ENCODE peak calls at places on chromosomes 13 and 19, in seven cellular contexts. A, S, C, N, G, X and B are unnamed samples.

GRCh38 chr13:98556968-98557591 is 19.8 kb downstream of the STK24 start:
- DNase-seq in N (peak), C (peak), S (no peak), A (no peak), G (peak), X (no peak), B (peak)

GRCh38 chr13:97133955-97134354 is 88.2 kb upstream of the MBNL2 start:
- DNase-seq in A (no peak), N (no peak), C (no peak), G (no peak), S (no peak), X (no peak), B (no peak)

GRCh38 chr13:111951982-111952565 is 114.9 kb upstream of the SOX1 start:
- DNase-seq in S (no peak), G (peak), C (no peak), N (no peak), A (no peak), X (no peak), B (no peak)

GRCh38 chr13:50847501-50847900 is 4.0 kb upstream of the DLEU7 start:
- DNase-seq in A (no peak), S (no peak), N (no peak), G (no peak), X (no peak), C (no peak), B (no peak)

GRCh38 chr13:50284540-50284939 is 269.3 kb downstream of the KCNRG start:
- DNase-seq in X (no peak), C (no peak), S (no peak), N (no peak), A (no peak), G (no peak), B (no peak)

GRCh38 chr19:38719761-38720558 is 24.3 kb downstream of the CAPN12 start:
- DNase-seq in N (no peak), S (no peak), X (no peak), A (no peak), C (no peak), G (no peak), B (no peak)

GRCh38 chr13:101982903-101983302 is 418.9 kb downstream of the FGF14 start:
- DNase-seq in N (no peak), A (no peak), X (no peak), S (no peak), C (no peak), G (no peak), B (no peak)

GRCh38 chr19:44808463-44809371 is at the start of gene BCAM:
- DNase-seq in A (peak), G (peak), N (no peak), X (peak), S (no peak), C (peak), B (no peak)

GRCh38 chr13:36344173-36344572 is 2.0 kb downstream of the SPART start:
- DNase-seq in S (no peak), G (no peak), X (peak), N (no peak), C (peak), A (no peak), B (no peak)

GRCh38 chr19:55486043-55486970 is 1.3 kb downstream of the NAT14 start:
- DNase-seq in X (no peak), G (peak), N (no peak), A (no peak), S (no peak), C (no peak), B (no peak)

GRCh38 chr19:34733266-34733825 is 697 bp upstream of the ZNF181 start:
- DNase-seq in A (no peak), N (no peak), X (no peak), S (peak), C (no peak), G (no peak), B (no peak)

GRCh38 chr13:110520431-110521295 is 40.9 kb downstream of the RAB20 start:
- DNase-seq in C (no peak), S (no peak), A (peak), N (no peak), G (no peak), X (peak), B (no peak)

GRCh38 chr19:13887529-13887928 is 10.6 kb downstream of the NANOS3 start:
- DNase-seq in S (no peak), A (no peak), N (no peak), X (peak), G (no peak), C (peak), B (peak)

GRCh38 chr19:38190061-38190460 is 34.0 kb downstream of the DPF1 start:
- DNase-seq in C (peak), A (no peak), G (no peak), S (no peak), X (no peak), N (peak), B (no peak)

GRCh38 chr13:113837554-113838355 is 26.1 kb downstream of the GAS6 start:
- DNase-seq in C (peak), N (no peak), A (peak), X (peak), S (peak), G (peak), B (peak)

GRCh38 chr13:100382787-100383186 is 205.8 kb downstream of the GGACT start:
- DNase-seq in A (no peak), X (no peak), G (no peak), N (no peak), S (no peak), C (no peak), B (peak)

GRCh38 chr13:52001120-52001731 is 10.0 kb downstream of the ATP7B start:
- DNase-seq in C (no peak), X (peak), N (no peak), A (no peak), S (peak), G (peak), B (no peak)

GRCh38 chr19:32311371-32311770 is 34.0 kb upstream of the ZNF507 start:
- DNase-seq in G (no peak), X (no peak), S (no peak), N (no peak), C (no peak), A (no peak), B (no peak)

GRCh38 chr19:3248728-3249315 is 24.4 kb downstream of the CELF5 start:
- DNase-seq in N (no peak), C (no peak), X (no peak), G (no peak), A (no peak), S (no peak), B (no peak)

GRCh38 chr19:1132625-1133383 is 29.0 kb downstream of the GPX4 start:
- DNase-seq in S (no peak), A (no peak), C (no peak), N (peak), X (no peak), G (no peak), B (no peak)

GRCh38 chr19:50909240-50910070 is 1.7 kb downstream of the KLK4 start:
- DNase-seq in S (peak), X (peak), C (peak), A (peak), N (peak), G (peak), B (peak)

GRCh38 chr19:29841559-29842367 is 30.0 kb downstream of the CCNE1 start:
- DNase-seq in S (no peak), N (no peak), C (peak), X (peak), A (no peak), G (peak), B (peak)

GRCh38 chr19:47280183-47280797 is 5.6 kb downstream of the INAFM1 start:
- DNase-seq in G (peak), C (no peak), N (peak), A (no peak), S (no peak), X (peak), B (no peak)

GRCh38 chr13:34364633-34365032 is 546.7 kb downstream of the RFC3 start:
- DNase-seq in C (peak), X (no peak), S (no peak), N (no peak), G (no peak), A (no peak), B (no peak)

GRCh38 chr19:50427997-50428425 is 4.7 kb upstream of the MYBPC2 start:
- DNase-seq in C (no peak), A (peak), X (peak), G (peak), S (peak), N (peak), B (peak)

GRCh38 chr19:50181121-50181520 is 18.0 kb upstream of the IZUMO2 start:
- DNase-seq in S (no peak), X (no peak), A (no peak), G (no peak), C (no peak), N (no peak), B (no peak)

GRCh38 chr19:35301961-35302360 is 10.0 kb downstream of the MAG start:
- DNase-seq in X (no peak), G (no peak), C (no peak), N (no peak), A (no peak), S (no peak), B (no peak)

GRCh38 chr13:91988331-91988730 is 589.9 kb downstream of the GPC5 start:
- DNase-seq in A (no peak), N (no peak), G (no peak), S (no peak), C (no peak), X (no peak), B (no peak)

GRCh38 chr13:106350208-106350607 is 185.3 kb downstream of the EFNB2 start:
- DNase-seq in A (no peak), S (no peak), N (no peak), C (no peak), X (no peak), G (peak), B (no peak)

GRCh38 chr19:46493236-46494114 is 2.2 kb downstream of the PNMA8B start:
- DNase-seq in S (no peak), N (peak), C (no peak), A (no peak), G (peak), X (no peak), B (no peak)

GRCh38 chr19:1941146-1942077 is at the start of gene CSNK1G2:
- DNase-seq in C (no peak), A (peak), X (no peak), N (no peak), G (no peak), S (no peak), B (no peak)

GRCh38 chr19:38455031-38455430 is 21.5 kb downstream of the RYR1 start:
- DNase-seq in G (peak), A (no peak), C (no peak), S (no peak), N (no peak), X (no peak), B (no peak)

GRCh38 chr19:31102674-31103073 is 246.6 kb downstream of the TSHZ3 start:
- DNase-seq in X (no peak), A (no peak), S (no peak), N (no peak), G (no peak), C (no peak), B (no peak)